ENCODE peak calls at places on chromosomes 5 and 9, in eight cellular contexts. K, M, L, C, W, T, Z and X are unnamed samples.

GRCh38 chr5:32278403-32278802 is 34.3 kb downstream of the MTMR12 start:
- DNase-seq in T (no peak), C (no peak), K (no peak), M (no peak), Z (no peak), W (peak; percentile 71), L (no peak), X (no peak)

GRCh38 chr5:115962565-115963402 is 509 bp downstream of the LVRN start:
- DNase-seq in K (no peak), M (peak; percentile 30), Z (no peak), T (no peak), C (peak; percentile 55), L (no peak), W (no peak), X (peak; percentile 28)

GRCh38 chr5:1550287-1551076 is 26.7 kb upstream of the LPCAT1 start:
- DNase-seq in T (no peak), K (no peak), M (no peak), L (no peak), Z (no peak), C (no peak), W (no peak), X (no peak)

GRCh38 chr5:103271570-103272289 is 13.2 kb downstream of the MACIR start:
- DNase-seq in W (no peak), C (no peak), T (peak; percentile 68), L (no peak), K (no peak), Z (no peak), M (no peak), X (no peak)

GRCh38 chr5:56837956-56838355 is 22.6 kb downstream of the MAP3K1 start:
- DNase-seq in K (no peak), T (no peak), L (no peak), W (no peak), C (no peak), Z (no peak), M (no peak), X (no peak)

GRCh38 chr9:134595014-134595413 is 46.6 kb upstream of the COL5A1 start:
- DNase-seq in W (no peak), L (no peak), M (peak; percentile 7), T (no peak), C (peak; percentile 22), K (no peak), Z (no peak), X (no peak)

GRCh38 chr5:71653119-71653518 is 66.0 kb upstream of the CARTPT start:
- DNase-seq in Z (peak; percentile 29), L (no peak), M (no peak), T (peak; percentile 53), C (no peak), K (no peak), W (peak; percentile 13), X (no peak)

GRCh38 chr9:94472766-94473165 is 82.1 kb upstream of the PCAT7 start:
- DNase-seq in Z (no peak), M (no peak), W (no peak), T (no peak), K (no peak), L (no peak), C (no peak), X (no peak)